ENCODE peak calls at places on chromosomes 12 and 14, in four cellular contexts. P, L, T and E are unnamed samples.

GRCh38 chr12:56128669-56129209 is 672 bp downstream of the ESYT1 start:
- DNase-seq in P (no peak), L (peak), T (peak), E (no peak)

GRCh38 chr12:10409387-10409786 is at the start of gene KLRC4:
- DNase-seq in P (no peak), L (no peak), T (peak), E (no peak)

GRCh38 chr14:69637503-69638030 is 26.2 kb downstream of the SUSD6 start:
- DNase-seq in P (no peak), L (no peak), T (no peak), E (no peak)

GRCh38 chr12:80701388-80701787 is 6.0 kb upstream of the MYF6 start:
- DNase-seq in P (no peak), L (no peak), T (no peak), E (no peak)

GRCh38 chr12:57735198-57735855 is 3.2 kb downstream of the AGAP2 start:
- DNase-seq in P (no peak), L (no peak), T (no peak), E (no peak)

GRCh38 chr12:93813972-93814821 is 137.0 kb downstream of the CRADD start:
- DNase-seq in P (no peak), L (peak), T (peak), E (no peak)

GRCh38 chr12:113456199-113456598 is 15.5 kb downstream of the LHX5 start:
- DNase-seq in P (no peak), L (no peak), T (no peak), E (no peak)

GRCh38 chr14:68510201-68510600 is 282.7 kb downstream of the ZFP36L1 start:
- DNase-seq in P (no peak), L (peak), T (no peak), E (no peak)

GRCh38 chr14:99189201-99189801 is 82.7 kb downstream of the BCL11B start:
- DNase-seq in P (no peak), L (no peak), T (no peak), E (no peak)

GRCh38 chr12:109568486-109568885 is 4.8 kb downstream of the MMAB start:
- DNase-seq in P (no peak), L (no peak), T (no peak), E (no peak)

GRCh38 chr14:101116486-101117130 is 213.1 kb upstream of the RTL1 start:
- DNase-seq in P (no peak), L (peak), T (no peak), E (no peak)

GRCh38 chr14:94019329-94019728 is 6.8 kb upstream of the OTUB2 start:
- DNase-seq in P (no peak), L (no peak), T (no peak), E (no peak)

GRCh38 chr14:66443158-66443695 is 42.9 kb upstream of the CCDC196 start:
- DNase-seq in P (no peak), L (no peak), T (peak), E (no peak)

GRCh38 chr14:59090572-59090971 is 97.9 kb upstream of the DAAM1 start:
- DNase-seq in P (no peak), L (no peak), T (no peak), E (no peak)

GRCh38 chr14:76771432-76771980 is 10.2 kb downstream of the VASH1 start:
- DNase-seq in P (no peak), L (no peak), T (no peak), E (no peak)

GRCh38 chr12:109947511-109947910 is 47.4 kb downstream of the TCHP start:
- DNase-seq in P (no peak), L (no peak), T (peak), E (no peak)

GRCh38 chr12:114406326-114407033 is 536 bp upstream of the TBX5 start:
- DNase-seq in P (no peak), L (no peak), T (no peak), E (no peak)

GRCh38 chr14:92473261-92473946 is 40.2 kb upstream of the RIN3 start:
- DNase-seq in P (no peak), L (peak), T (peak), E (no peak)

GRCh38 chr12:41514907-41515306 is 326.8 kb downstream of the PDZRN4 start:
- DNase-seq in P (no peak), L (no peak), T (no peak), E (no peak)

GRCh38 chr14:58238252-58239247 is 6.1 kb upstream of the PSMA3 start:
- DNase-seq in P (no peak), L (no peak), T (peak), E (no peak)

GRCh38 chr14:37472906-37473305 is 122.1 kb downstream of the FOXA1 start:
- DNase-seq in P (no peak), L (no peak), T (no peak), E (no peak)

GRCh38 chr12:76719642-76720041 is 44.3 kb upstream of the ZDHHC17 start:
- DNase-seq in P (no peak), L (no peak), T (no peak), E (no peak)

GRCh38 chr14:101191086-101191881 is 287.8 kb upstream of the RTL1 start:
- DNase-seq in P (no peak), L (peak), T (no peak), E (no peak)

GRCh38 chr12:94614288-94614721 is 36.1 kb downstream of the TMCC3 start:
- DNase-seq in P (no peak), L (no peak), T (peak), E (no peak)

GRCh38 chr12:93441111-93441616 is 583 bp downstream of the UBE2N start:
- DNase-seq in P (no peak), L (peak), T (no peak), E (no peak)

GRCh38 chr12:98974767-98975381 is 329.8 kb downstream of the APAF1 start:
- DNase-seq in P (no peak), L (no peak), T (no peak), E (no peak)

GRCh38 chr12:108711486-108712163 is 19.7 kb downstream of the CORO1C start:
- DNase-seq in P (no peak), L (no peak), T (peak), E (no peak)